ENCODE peak calls at places on chromosome 13, in ten cellular contexts. S is effector CD4-positive, alpha-beta T cell; D is head of caudate nucleus; G is BJ; B is neural crest cell; N is NCI-H1930; R is cerebellum; U is activated naive CD4-positive, alpha-beta T cell; O is tibial nerve; M is endothelial cell. F is an unnamed sample.

GRCh38 chr13:32370805-32371204 is 55.5 kb downstream of the BRCA2 start:
- DNase-seq in S (no peak), D (no peak), G (no peak), B (no peak), N (no peak), R (no peak), U (no peak), O (no peak), M (no peak), F (no peak)

GRCh38 chr13:40116008-40116407 is 460.5 kb downstream of the COG6 start:
- DNase-seq in S (peak), D (no peak), G (no peak), B (no peak), N (no peak), R (no peak), U (no peak), O (peak), M (no peak), F (peak)

GRCh38 chr13:25847635-25848616 is 203.9 kb downstream of the SHISA2 start:
- DNase-seq in S (no peak), D (no peak), G (no peak), B (no peak), N (no peak), R (no peak), U (no peak), O (no peak), M (no peak), F (no peak)

GRCh38 chr13:78247362-78247761 is 328.7 kb upstream of the EDNRB start:
- DNase-seq in S (no peak), D (no peak), G (no peak), B (no peak), N (no peak), R (no peak), U (no peak), O (no peak), M (no peak), F (no peak)

GRCh38 chr13:42101821-42102580 is 53.6 kb downstream of the DGKH start:
- DNase-seq in S (no peak), D (no peak), G (no peak), B (no peak), N (no peak), R (no peak), U (no peak), O (no peak), M (no peak), F (no peak)

GRCh38 chr13:91805605-91806004 is 407.2 kb downstream of the GPC5 start:
- DNase-seq in S (no peak), D (no peak), G (no peak), B (no peak), N (no peak), R (no peak), U (no peak), O (no peak), M (no peak), F (no peak)

GRCh38 chr13:53672005-53672404 is 643.4 kb downstream of the OLFM4 start:
- DNase-seq in S (no peak), D (no peak), G (no peak), B (no peak), N (no peak), R (no peak), U (no peak), O (no peak), M (no peak), F (no peak)

GRCh38 chr13:39835253-39835652 is 179.8 kb downstream of the COG6 start:
- DNase-seq in S (no peak), D (no peak), G (no peak), B (no peak), N (no peak), R (no peak), U (no peak), O (no peak), M (no peak), F (no peak)

GRCh38 chr13:95573226-95573625 is 20.7 kb downstream of the CLDN10 start:
- DNase-seq in S (no peak), D (no peak), G (no peak), B (no peak), N (no peak), R (no peak), U (no peak), O (no peak), M (no peak), F (peak)

GRCh38 chr13:97005631-97006262 is 11.5 kb upstream of the OXGR1 start:
- DNase-seq in S (no peak), D (no peak), G (no peak), B (no peak), N (no peak), R (no peak), U (no peak), O (no peak), M (no peak), F (no peak)

GRCh38 chr13:64054306-64054705 is 2638.7 kb upstream of the PCDH20 start:
- DNase-seq in S (no peak), D (no peak), G (no peak), B (no peak), N (no peak), R (no peak), U (no peak), O (no peak), M (no peak), F (no peak)

GRCh38 chr13:88031980-88032562 is 360.9 kb downstream of the SLITRK5 start:
- DNase-seq in S (no peak), D (no peak), G (no peak), B (no peak), N (no peak), R (no peak), U (no peak), O (no peak), M (no peak), F (no peak)

GRCh38 chr13:64158910-64159309 is 2743.3 kb upstream of the PCDH20 start:
- DNase-seq in S (no peak), D (no peak), G (no peak), B (no peak), N (no peak), R (no peak), U (no peak), O (no peak), M (no peak), F (peak)

GRCh38 chr13:79434578-79434977 is 28.5 kb upstream of the RBM26 start:
- DNase-seq in S (no peak), D (no peak), G (no peak), B (no peak), N (no peak), R (no peak), U (no peak), O (no peak), M (no peak), F (peak)

GRCh38 chr13:98517576-98518310 is 59.2 kb downstream of the STK24 start:
- DNase-seq in S (peak), D (no peak), G (no peak), B (no peak), N (no peak), R (no peak), U (no peak), O (no peak), M (no peak), F (no peak)

GRCh38 chr13:33931397-33931987 is 113.5 kb downstream of the RFC3 start:
- DNase-seq in S (no peak), D (no peak), G (no peak), B (peak), N (peak), R (no peak), U (no peak), O (peak), M (peak), F (peak)

GRCh38 chr13:48579167-48579918 is 46.5 kb upstream of the RCBTB2 start:
- DNase-seq in S (no peak), D (no peak), G (no peak), B (no peak), N (no peak), R (no peak), U (no peak), O (no peak), M (no peak), F (no peak)

GRCh38 chr13:67049744-67050143 is 180.4 kb downstream of the PCDH9 start:
- DNase-seq in S (no peak), D (no peak), G (no peak), B (no peak), N (no peak), R (no peak), U (no peak), O (no peak), M (no peak), F (no peak)